ENCODE peak calls at places on chromosomes 12 and 14, in four cellular contexts. One of them, this sample, is unnamed. For H3K36me3, the result is how much of the 10 kb centered on the place peaks cover.

GRCh38 chr14:50061664-50062437 is 54.5 kb downstream of the VCPKMT start:
- DNase-seq in GM12878: peak
- DNase-seq in HepG2: peak
- DNase-seq in H1: no peak
- DNase-seq in this sample: no peak

GRCh38 chr14:32073537-32074189 is 3.4 kb upstream of the ARHGAP5 start:
- DNase-seq in GM12878: peak
- DNase-seq in HepG2: peak
- DNase-seq in H1: no peak
- DNase-seq in this sample: no peak

GRCh38 chr14:52268191-52269061 is 928 bp downstream of the PTGDR start:
- DNase-seq in GM12878: no peak
- DNase-seq in HepG2: no peak
- DNase-seq in H1: peak
- DNase-seq in this sample: no peak

GRCh38 chr12:31387466-31387865 is 61.5 kb upstream of the SINHCAF start:
- DNase-seq in GM12878: no peak
- DNase-seq in HepG2: no peak
- DNase-seq in H1: peak
- DNase-seq in this sample: no peak

GRCh38 chr12:6367065-6367968 is 8.0 kb downstream of the SCNN1A start:
- DNase-seq in GM12878: peak
- DNase-seq in HepG2: peak
- DNase-seq in H1: no peak
- DNase-seq in this sample: no peak

GRCh38 chr14:76546426-76547221 is 170.7 kb downstream of the ESRRB start:
- DNase-seq in GM12878: no peak
- DNase-seq in HepG2: peak
- DNase-seq in H1: peak
- DNase-seq in this sample: no peak

GRCh38 chr12:21648378-21648777 is 9.3 kb downstream of the LDHB start:
- DNase-seq in GM12878: no peak
- DNase-seq in HepG2: no peak
- DNase-seq in H1: no peak
- DNase-seq in this sample: no peak

GRCh38 chr12:86666311-86666710 is 410.1 kb upstream of the MGAT4C start:
- DNase-seq in GM12878: no peak
- DNase-seq in HepG2: no peak
- DNase-seq in H1: no peak
- DNase-seq in this sample: no peak

GRCh38 chr14:51019089-51019488 is 74.8 kb upstream of the PYGL start:
- DNase-seq in GM12878: no peak
- DNase-seq in HepG2: no peak
- DNase-seq in H1: no peak
- DNase-seq in this sample: no peak

GRCh38 chr12:121464331-121464730 is 64.4 kb downstream of the RNF34 start:
- DNase-seq in GM12878: no peak
- DNase-seq in HepG2: no peak
- DNase-seq in H1: no peak
- DNase-seq in this sample: no peak

GRCh38 chr14:100381386-100382105 is 58.4 kb downstream of the SLC25A47 start:
- DNase-seq in GM12878: no peak
- DNase-seq in HepG2: no peak
- DNase-seq in H1: no peak
- DNase-seq in this sample: no peak

GRCh38 chr14:36580856-36581831 is 1.3 kb downstream of the NKX2-8 start:
- DNase-seq in GM12878: no peak
- DNase-seq in HepG2: no peak
- DNase-seq in H1: peak
- DNase-seq in this sample: no peak

GRCh38 chr14:105066285-105067071 is 1.2 kb upstream of the GPR132 start:
- DNase-seq in GM12878: no peak
- DNase-seq in HepG2: no peak
- DNase-seq in H1: no peak
- DNase-seq in this sample: no peak

GRCh38 chr12:76719171-76719631 is 44.7 kb upstream of the ZDHHC17 start:
- DNase-seq in GM12878: no peak
- DNase-seq in HepG2: no peak
- DNase-seq in H1: no peak
- DNase-seq in this sample: no peak

GRCh38 chr14:20418501-20418909 is 5.2 kb upstream of the TEP1 start:
- DNase-seq in GM12878: no peak
- DNase-seq in HepG2: peak
- DNase-seq in H1: no peak
- DNase-seq in this sample: no peak

GRCh38 chr14:84963518-84963917 is 566.4 kb upstream of the FLRT2 start:
- DNase-seq in GM12878: no peak
- DNase-seq in HepG2: no peak
- DNase-seq in H1: no peak
- DNase-seq in this sample: no peak

GRCh38 chr12:113587720-113588119 is 116.0 kb upstream of the LHX5 start:
- DNase-seq in GM12878: no peak
- DNase-seq in HepG2: no peak
- DNase-seq in H1: peak
- DNase-seq in this sample: peak

GRCh38 chr12:107365703-107366102 is 272.4 kb upstream of the CRY1 start:
- DNase-seq in GM12878: no peak
- DNase-seq in HepG2: no peak
- DNase-seq in H1: no peak
- DNase-seq in this sample: no peak

GRCh38 chr12:130070017-130070653 is 92.1 kb upstream of the FZD10 start:
- DNase-seq in GM12878: no peak
- DNase-seq in HepG2: no peak
- DNase-seq in H1: no peak
- DNase-seq in this sample: no peak

DNA sequence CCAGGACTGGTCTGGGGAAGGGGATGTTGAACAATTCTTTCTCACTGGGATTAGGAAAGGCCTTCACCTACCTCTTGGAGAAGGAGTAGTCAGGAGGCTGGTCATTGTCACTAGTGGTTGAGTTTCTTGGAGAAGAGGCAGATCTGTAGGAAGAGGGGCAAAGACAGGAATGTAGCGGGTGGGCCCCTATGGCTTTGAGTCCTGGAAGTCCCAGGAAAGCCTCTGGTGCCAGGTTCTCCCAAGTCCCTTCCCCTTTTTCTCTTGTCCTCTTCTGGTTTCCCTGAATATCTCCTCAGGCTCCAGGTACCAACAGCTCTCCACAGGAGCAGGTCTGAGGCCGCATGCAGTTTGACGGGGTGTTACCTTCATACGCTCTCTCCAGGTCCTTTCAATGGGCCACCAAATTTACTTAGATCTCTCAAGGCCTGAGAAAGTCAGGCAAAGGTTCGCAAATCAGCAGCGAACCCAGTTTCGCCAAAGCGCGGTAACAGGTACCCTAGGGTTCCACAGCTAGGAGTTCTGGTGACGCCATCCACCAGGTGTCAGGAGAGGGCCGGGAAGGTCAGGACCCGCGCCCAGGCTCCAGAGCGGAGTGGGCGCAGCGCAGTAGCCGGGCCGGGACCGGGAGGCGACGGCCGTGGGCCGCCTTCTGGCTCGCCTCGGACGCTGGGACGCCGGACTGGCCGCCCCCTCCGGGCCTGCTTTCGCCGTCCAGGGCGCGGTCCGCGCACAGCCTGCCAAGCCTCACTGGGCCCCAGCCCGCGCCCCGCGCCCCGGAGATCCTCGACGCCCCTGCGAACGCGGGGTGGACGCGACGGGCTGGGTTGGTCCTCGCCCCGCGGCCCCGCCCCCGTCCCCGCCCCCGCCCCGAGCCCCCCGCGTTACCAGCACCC is 795 bp downstream of the SMAGP start:
- DNase-seq in GM12878: no peak
- DNase-seq in HepG2: peak
- DNase-seq in H1: peak
- DNase-seq in this sample: peak
- TF ChIP-seq SUZ12 in GM12878: no peak
- TF ChIP-seq SUZ12 in HepG2: no peak
- TF ChIP-seq SUZ12 in H1: no peak
- TF ChIP-seq SUZ12 in this sample: no peak

DNA sequence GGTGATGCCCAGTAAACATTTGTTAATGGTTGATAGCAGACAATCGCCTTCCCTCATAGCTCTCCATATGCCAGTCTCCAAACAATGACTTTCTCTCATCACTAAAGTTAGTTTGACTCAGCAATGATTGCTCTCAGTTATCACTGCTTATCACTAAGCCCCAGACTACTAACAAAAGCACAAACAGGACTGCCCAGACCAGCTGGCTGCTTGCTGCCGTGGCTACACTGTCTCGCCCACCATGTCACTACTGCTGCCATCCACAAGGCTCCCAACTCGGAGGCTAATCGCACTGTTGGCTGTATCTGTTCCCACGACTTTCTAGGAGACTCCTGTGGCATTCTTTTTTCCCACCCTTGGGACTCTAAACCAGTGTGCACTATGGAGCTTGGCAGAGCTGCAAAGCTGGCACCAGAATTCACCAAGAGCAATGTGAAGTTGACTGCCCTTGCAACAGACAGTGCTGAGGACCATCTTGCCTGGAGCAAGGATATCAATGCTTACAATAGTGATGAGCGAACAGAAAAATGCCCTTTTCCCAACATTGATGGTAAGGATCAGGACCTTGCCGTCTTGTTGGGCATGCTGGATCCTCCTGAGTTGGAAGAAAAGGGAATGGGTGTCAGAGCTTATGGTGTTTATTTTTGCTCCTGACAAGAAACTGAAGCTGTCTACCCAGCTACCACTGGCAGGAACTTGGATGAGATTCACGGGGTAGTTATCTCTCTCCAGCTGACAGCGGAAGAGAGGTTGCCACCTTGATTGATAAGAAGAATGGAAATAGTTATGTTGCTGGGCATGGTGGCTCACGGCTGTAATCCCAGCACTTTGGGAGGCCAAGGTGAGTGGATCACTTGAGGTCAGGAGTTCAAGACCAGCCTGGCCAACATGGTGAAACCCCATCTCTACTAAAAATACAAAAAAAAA is 27.1 kb upstream of the NR2C1 start:
- DNase-seq in GM12878: no peak
- DNase-seq in HepG2: no peak
- DNase-seq in H1: no peak
- DNase-seq in this sample: no peak
- H3K36me3 ChIP-seq in GM12878: under half
- H3K36me3 ChIP-seq in HepG2: under half
- H3K36me3 ChIP-seq in H1: under half
- H3K36me3 ChIP-seq in this sample: under half

GRCh38 chr14:74500417-74501134 is 7.0 kb downstream of the ISCA2 start:
- DNase-seq in GM12878: no peak
- DNase-seq in HepG2: no peak
- DNase-seq in H1: no peak
- DNase-seq in this sample: no peak

GRCh38 chr14:74502236-74503019 is 8.9 kb downstream of the ISCA2 start:
- DNase-seq in GM12878: no peak
- DNase-seq in HepG2: peak
- DNase-seq in H1: no peak
- DNase-seq in this sample: peak

GRCh38 chr14:74503256-74503972 is 9.8 kb downstream of the ISCA2 start:
- DNase-seq in GM12878: no peak
- DNase-seq in HepG2: no peak
- DNase-seq in H1: no peak
- DNase-seq in this sample: no peak

GRCh38 chr14:74501691-74502090 is 8.1 kb downstream of the ISCA2 start:
- DNase-seq in GM12878: no peak
- DNase-seq in HepG2: no peak
- DNase-seq in H1: no peak
- DNase-seq in this sample: no peak

GRCh38 chr14:74501135-74501614 is 7.6 kb downstream of the ISCA2 start:
- DNase-seq in GM12878: no peak
- DNase-seq in HepG2: peak
- DNase-seq in H1: peak
- DNase-seq in this sample: no peak
- TF ChIP-seq SUZ12 in GM12878: no peak
- TF ChIP-seq SUZ12 in HepG2: no peak
- TF ChIP-seq SUZ12 in H1: no peak
- TF ChIP-seq SUZ12 in this sample: no peak

GRCh38 chr12:78560633-78561032 is 303.9 kb upstream of the SYT1 start:
- DNase-seq in GM12878: no peak
- DNase-seq in HepG2: no peak
- DNase-seq in H1: no peak
- DNase-seq in this sample: no peak
- H3K36me3 ChIP-seq in GM12878: under half
- H3K36me3 ChIP-seq in HepG2: under half
- H3K36me3 ChIP-seq in H1: under half
- H3K36me3 ChIP-seq in this sample: under half

DNA sequence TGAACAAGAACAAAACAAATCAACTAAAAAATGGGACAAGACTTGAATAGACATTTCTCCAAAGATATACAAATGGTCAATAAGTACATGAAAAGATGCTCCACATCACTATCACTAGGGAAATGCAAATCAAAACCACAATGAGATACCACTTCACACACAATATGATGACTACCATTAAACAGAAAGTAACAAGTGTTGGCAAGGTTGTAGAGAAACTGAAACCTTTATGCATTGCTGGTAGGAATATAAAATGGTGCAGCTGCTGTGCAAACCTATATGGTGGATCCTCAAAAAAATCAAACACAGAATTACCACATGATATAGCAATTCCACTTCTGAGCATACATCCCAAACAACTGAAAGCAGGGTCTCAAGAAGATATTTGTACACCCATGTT is 5.2 kb downstream of the SMAGP start:
- DNase-seq in GM12878: peak
- DNase-seq in HepG2: no peak
- DNase-seq in H1: no peak
- DNase-seq in this sample: no peak
- TF ChIP-seq SUZ12 in GM12878: no peak
- TF ChIP-seq SUZ12 in HepG2: no peak
- TF ChIP-seq SUZ12 in H1: no peak
- TF ChIP-seq SUZ12 in this sample: no peak